ENCODE peak calls at places on chromosome 19, in four cellular contexts. X is psoas muscle; M is CD8-positive, alpha-beta T cell; J is tibial nerve. Q is an unnamed sample. For H3K36me3 and H3K4me1, the result is how much of the 10 kb centered on the place peaks cover.

GRCh38 chr19:8578642-8579265 is 1.5 kb upstream of the MYO1F start:
- DNase-seq in X (peak), M (peak), J (peak), Q (peak)

GRCh38 chr19:47518854-47519253 is 4.0 kb upstream of the NAPA start:
- DNase-seq in X (no peak), M (no peak), J (no peak), Q (no peak)

GRCh38 chr19:5191091-5191490 is 149.5 kb downstream of the PTPRS start:
- DNase-seq in X (no peak), M (no peak), J (no peak), Q (no peak)

GRCh38 chr19:36151144-36152051 is 849 bp downstream of the COX7A1 start:
- DNase-seq in X (peak), M (no peak), J (peak), Q (peak)

GRCh38 chr19:46155237-46155636 is 7.2 kb downstream of the IGFL2 start:
- DNase-seq in X (no peak), M (no peak), J (no peak), Q (no peak)

GRCh38 chr19:34274284-34274826 is 20.0 kb downstream of the GARRE1 start:
- DNase-seq in X (no peak), M (no peak), J (no peak), Q (no peak)

GRCh38 chr19:40642757-40643325 is 41.7 kb downstream of the LTBP4 start:
- DNase-seq in X (no peak), M (no peak), J (no peak), Q (no peak)

GRCh38 chr19:37695144-37695899 is 24.2 kb downstream of the ZNF607 start:
- DNase-seq in X (no peak), M (no peak), J (no peak), Q (no peak)

GRCh38 chr19:41328818-41329220 is 18.8 kb downstream of the CCDC97 start:
- DNase-seq in X (no peak), M (no peak), J (no peak), Q (no peak)

GRCh38 chr19:1865172-1866010 is 2.0 kb upstream of the KLF16 start:
- DNase-seq in X (no peak), M (no peak), J (no peak), Q (no peak)

GRCh38 chr19:47232422-47233211 is 1.6 kb upstream of the BBC3 start:
- DNase-seq in X (no peak), M (no peak), J (no peak), Q (no peak)

GRCh38 chr19:1395194-1396018 is 5.9 kb downstream of the GAMT start:
- DNase-seq in X (no peak), M (no peak), J (no peak), Q (no peak)

GRCh38 chr19:53158119-53158656 is 665 bp downstream of the ZNF347 start:
- DNase-seq in X (peak), M (peak), J (no peak), Q (no peak)

GRCh38 chr19:38392707-38393308 is 4.3 kb downstream of the SPRED3 start:
- DNase-seq in X (no peak), M (no peak), J (no peak), Q (no peak)

GRCh38 chr19:46787331-46788100 is 878 bp downstream of the SLC1A5 start:
- DNase-seq in X (peak), M (no peak), J (peak), Q (no peak)

GRCh38 chr19:1265611-1266115 is 3.5 kb upstream of the CIRBP start:
- DNase-seq in X (peak), M (no peak), J (no peak), Q (peak)

GRCh38 chr19:2043864-2044708 is 7.0 kb downstream of the MKNK2 start:
- DNase-seq in X (peak), M (no peak), J (no peak), Q (no peak)

GRCh38 chr19:7482584-7483439 is 6.0 kb downstream of the PEX11G start:
- DNase-seq in X (peak), M (no peak), J (no peak), Q (no peak)

GRCh38 chr19:48826606-48827020 is 9.7 kb downstream of the HSD17B14 start:
- DNase-seq in X (no peak), M (no peak), J (no peak), Q (no peak)

GRCh38 chr19:49977846-49978245 is 16.9 kb upstream of the SIGLEC11 start:
- DNase-seq in X (no peak), M (no peak), J (no peak), Q (no peak)

GRCh38 chr19:49339364-49340068 is 4.3 kb downstream of the CD37 start:
- DNase-seq in X (peak), M (no peak), J (peak), Q (peak)

GRCh38 chr19:2166741-2167738 is 3.3 kb downstream of the DOT1L start:
- DNase-seq in X (peak), M (no peak), J (peak), Q (peak)

GRCh38 chr19:35549174-35549788 is 3.9 kb downstream of the TMEM147 start:
- DNase-seq in X (no peak), M (peak), J (peak), Q (no peak)

GRCh38 chr19:36246006-36246391 is 31.1 kb downstream of the ZNF146 start:
- DNase-seq in X (no peak), M (no peak), J (no peak), Q (no peak)

GRCh38 chr19:39390460-39390758 is 497 bp downstream of the PAF1 start:
- DNase-seq in X (no peak), M (no peak), J (no peak), Q (no peak)

GRCh38 chr19:33998739-33999345 is 173.5 kb upstream of the LSM14A start:
- DNase-seq in X (no peak), M (no peak), J (no peak), Q (no peak)

GRCh38 chr19:14361824-14362223 is 19.4 kb upstream of the ADGRE5 start:
- DNase-seq in X (no peak), M (no peak), J (no peak), Q (no peak)

GRCh38 chr19:48419158-48419920 is 25.9 kb downstream of the GRIN2D start:
- DNase-seq in X (peak), M (peak), J (no peak), Q (no peak)

GRCh38 chr19:23855676-23856075 is 59.0 kb upstream of the ZNF726 start:
- DNase-seq in X (no peak), M (no peak), J (no peak), Q (no peak)

GRCh38 chr19:1027953-1028902 is 1.8 kb downstream of the CNN2 start:
- DNase-seq in X (peak), M (peak), J (no peak), Q (no peak)

GRCh38 chr19:51339313-51339686 is 2.6 kb downstream of the VSIG10L start:
- DNase-seq in X (no peak), M (no peak), J (no peak), Q (no peak)

GRCh38 chr19:14943601-14944000 is 2.3 kb downstream of the OR7C2 start:
- DNase-seq in X (no peak), M (no peak), J (no peak), Q (no peak)

GRCh38 chr19:9498183-9498902 is at the start of gene ZNF560:
- DNase-seq in X (no peak), M (no peak), J (no peak), Q (no peak)

GRCh38 chr19:49831592-49831991 is 13.5 kb downstream of the MED25 start:
- DNase-seq in X (no peak), M (no peak), J (no peak), Q (no peak)

GRCh38 chr19:14672043-14672872 is 2.4 kb downstream of the ADGRE3 start:
- DNase-seq in X (no peak), M (no peak), J (no peak), Q (no peak)

GRCh38 chr19:54415208-54415900 is at the start of gene TTYH1:
- DNase-seq in X (no peak), M (peak), J (no peak), Q (no peak)

GRCh38 chr19:44892932-44893331 is 1.9 kb downstream of the TOMM40 start:
- DNase-seq in X (no peak), M (no peak), J (no peak), Q (no peak)

GRCh38 chr19:44900328-44901244 is 5.0 kb upstream of the APOE start:
- DNase-seq in X (no peak), M (no peak), J (no peak), Q (no peak)

GRCh38 chr19:44893704-44894103 is 2.6 kb downstream of the TOMM40 start:
- DNase-seq in X (no peak), M (no peak), J (no peak), Q (no peak)

GRCh38 chr19:44894946-44895345 is 3.9 kb downstream of the TOMM40 start:
- DNase-seq in X (no peak), M (no peak), J (no peak), Q (no peak)

GRCh38 chr19:44897835-44898234 is 6.8 kb downstream of the TOMM40 start:
- DNase-seq in X (no peak), M (no peak), J (no peak), Q (no peak)
- H3K36me3 ChIP-seq in X (under half), M (under half), J (under half), Q (half or more)

GRCh38 chr19:18475762-18476331 is 37.9 kb upstream of the ISYNA1 start:
- DNase-seq in X (no peak), M (no peak), J (no peak), Q (no peak)
- H3K4me1 ChIP-seq in X (half or more), M (half or more), J (under half), Q (under half)

DNA sequence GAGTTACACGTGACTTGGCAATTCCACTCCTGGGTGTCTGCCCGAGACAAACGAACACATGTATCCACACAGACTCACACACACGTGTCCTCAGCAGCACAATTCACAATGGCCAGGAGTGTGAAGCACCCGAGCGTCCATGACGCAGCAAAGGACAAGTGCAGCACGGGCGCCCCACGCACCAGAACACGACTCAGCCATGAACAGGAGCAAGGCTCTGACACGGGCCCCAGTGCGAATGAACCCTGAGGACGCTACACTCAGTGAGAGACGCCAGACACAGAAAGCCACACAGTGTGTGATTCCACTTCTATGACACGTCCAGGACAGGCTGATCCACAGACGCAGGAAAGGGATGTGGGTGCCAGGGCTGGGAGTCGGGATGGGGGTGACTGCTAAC is 36.4 kb downstream of the PIP5K1C start:
- DNase-seq in X (no peak), M (no peak), J (no peak), Q (no peak)
- TF ChIP-seq CTCF in X (no peak), M (no peak), J (no peak), Q (no peak)

GRCh38 chr19:16530540-16531379 is 11.5 kb downstream of the CHERP start:
- DNase-seq in X (no peak), M (no peak), J (no peak), Q (no peak)

GRCh38 chr19:16529466-16530144 is 12.6 kb downstream of the CHERP start:
- DNase-seq in X (no peak), M (no peak), J (no peak), Q (no peak)

GRCh38 chr19:16527334-16527935 is 14.8 kb downstream of the CHERP start:
- DNase-seq in X (no peak), M (no peak), J (no peak), Q (no peak)

GRCh38 chr19:16525751-16526481 is 16.3 kb downstream of the CHERP start:
- DNase-seq in X (no peak), M (no peak), J (no peak), Q (no peak)

GRCh38 chr19:16527971-16528521 is 14.2 kb downstream of the CHERP start:
- DNase-seq in X (no peak), M (peak), J (no peak), Q (no peak)
- H3K36me3 ChIP-seq in X (under half), M (half or more), J (under half), Q (half or more)

GRCh38 chr19:56491399-56491798 is 14.3 kb upstream of the ZNF667 start:
- DNase-seq in X (no peak), M (no peak), J (no peak), Q (no peak)
- H3K4me1 ChIP-seq in X (under half), M (under half), J (under half), Q (under half)

Q was measured in thoracic aorta.